ENCODE peak calls at places on chromosomes 12 and 14, in eight cellular contexts. F is AG09309; V is activated CD4-positive, alpha-beta T cell treated with anti-CD3 and anti-CD28 coated beads, Interleukin-2, amount 50 U/mL, for 48 hours; B is NCI-H1092; C is DMS153; J is Kasumi-1; U is ovary; Z is KBM-7. P is an unnamed sample.

GRCh38 chr12:124809391-124809790 is 54.3 kb downstream of the SCARB1 start:
- DNase-seq in F (no peak), V (no peak), B (no peak), C (no peak), J (no peak), U (no peak), Z (no peak), P (no peak)

GRCh38 chr12:105444809-105445102 is 114.3 kb downstream of the C12orf75 start:
- DNase-seq in F (no peak), V (no peak), B (no peak), C (no peak), J (no peak), U (no peak), Z (no peak), P (no peak)

GRCh38 chr12:96048392-96048969 is 13.1 kb upstream of the LTA4H start:
- DNase-seq in F (no peak), V (no peak), B (no peak), C (no peak), J (no peak), U (no peak), Z (no peak), P (no peak)

GRCh38 chr14:86015916-86016315 is 486.0 kb downstream of the FLRT2 start:
- DNase-seq in F (no peak), V (no peak), B (no peak), C (no peak), J (no peak), U (no peak), Z (no peak), P (no peak)

GRCh38 chr12:93252221-93252620 is 125.5 kb upstream of the NUDT4 start:
- DNase-seq in F (no peak), V (no peak), B (no peak), C (no peak), J (no peak), U (no peak), Z (no peak), P (no peak)

GRCh38 chr12:98211914-98212695 is 303.3 kb upstream of the TMPO start:
- DNase-seq in F (no peak), V (no peak), B (no peak), C (no peak), J (no peak), U (no peak), Z (no peak), P (no peak)

GRCh38 chr14:30078827-30079402 is 151.3 kb upstream of the PRKD1 start:
- DNase-seq in F (no peak), V (no peak), B (no peak), C (no peak), J (no peak), U (no peak), Z (no peak), P (no peak)

GRCh38 chr12:106179086-106179485 is 40.3 kb upstream of the NUAK1 start:
- DNase-seq in F (peak), V (no peak), B (peak), C (peak), J (no peak), U (no peak), Z (no peak), P (no peak)

GRCh38 chr12:125247477-125247876 is 182.2 kb downstream of the AACS start:
- DNase-seq in F (no peak), V (no peak), B (no peak), C (no peak), J (no peak), U (no peak), Z (no peak), P (no peak)

GRCh38 chr12:53791735-53792326 is 40.1 kb upstream of the CISTR start:
- DNase-seq in F (no peak), V (peak), B (no peak), C (no peak), J (no peak), U (no peak), Z (peak), P (no peak)

GRCh38 chr12:64186789-64187188 is 35.3 kb downstream of the KICS2 start:
- DNase-seq in F (no peak), V (no peak), B (no peak), C (no peak), J (no peak), U (no peak), Z (no peak), P (no peak)

GRCh38 chr12:81727387-81727786 is 31.8 kb downstream of the PPFIA2 start:
- DNase-seq in F (no peak), V (no peak), B (no peak), C (no peak), J (no peak), U (no peak), Z (no peak), P (no peak)

GRCh38 chr14:30874120-30874998 is at the start of gene COCH:
- DNase-seq in F (no peak), V (peak), B (peak), C (no peak), J (peak), U (peak), Z (peak), P (no peak)

GRCh38 chr12:76883826-76884225 is 5.0 kb upstream of the CSRP2 start:
- DNase-seq in F (no peak), V (no peak), B (no peak), C (no peak), J (no peak), U (no peak), Z (no peak), P (no peak)

GRCh38 chr12:131929530-131930456 is 717 bp downstream of the PUS1 start:
- DNase-seq in F (no peak), V (peak), B (no peak), C (no peak), J (no peak), U (peak), Z (peak), P (no peak)

GRCh38 chr12:22334696-22335290 is at the start of gene ST8SIA1:
- DNase-seq in F (no peak), V (peak), B (no peak), C (no peak), J (peak), U (peak), Z (no peak), P (no peak)

GRCh38 chr14:54814076-54814475 is 88.5 kb downstream of the GCH1 start:
- DNase-seq in F (no peak), V (peak), B (no peak), C (no peak), J (no peak), U (no peak), Z (peak), P (peak)

GRCh38 chr14:75283884-75284563 is 5.4 kb downstream of the FOS start:
- DNase-seq in F (no peak), V (no peak), B (no peak), C (no peak), J (peak), U (no peak), Z (peak), P (no peak)

GRCh38 chr14:80456200-80456599 is 244.9 kb upstream of the DIO2 start:
- DNase-seq in F (peak), V (no peak), B (no peak), C (no peak), J (no peak), U (no peak), Z (no peak), P (no peak)

GRCh38 chr14:71143391-71144290 is 236.4 kb downstream of the PCNX1 start:
- DNase-seq in F (no peak), V (peak), B (no peak), C (no peak), J (peak), U (no peak), Z (no peak), P (no peak)

GRCh38 chr12:52169886-52170285 is 21.9 kb downstream of the KRT80 start:
- DNase-seq in F (no peak), V (no peak), B (no peak), C (no peak), J (no peak), U (no peak), Z (no peak), P (no peak)

GRCh38 chr14:52871606-52872005 is 79.2 kb downstream of the FERMT2 start:
- DNase-seq in F (no peak), V (no peak), B (no peak), C (no peak), J (no peak), U (no peak), Z (no peak), P (no peak)

GRCh38 chr14:48247972-48248371 is 572.6 kb upstream of the MDGA2 start:
- DNase-seq in F (no peak), V (no peak), B (no peak), C (no peak), J (no peak), U (no peak), Z (no peak), P (no peak)

GRCh38 chr12:25254271-25254880 is 3.6 kb upstream of the KRAS start:
- DNase-seq in F (no peak), V (no peak), B (no peak), C (no peak), J (no peak), U (no peak), Z (no peak), P (no peak)

GRCh38 chr14:35687335-35687939 is 121.7 kb downstream of the RALGAPA1 start:
- DNase-seq in F (peak), V (peak), B (peak), C (peak), J (peak), U (no peak), Z (peak), P (peak)

GRCh38 chr12:19431407-19432308 is 7.6 kb upstream of the AEBP2 start:
- DNase-seq in F (peak), V (peak), B (no peak), C (peak), J (no peak), U (no peak), Z (peak), P (no peak)

GRCh38 chr12:117441751-117442150 is 80.3 kb upstream of the NOS1 start:
- DNase-seq in F (peak), V (no peak), B (no peak), C (no peak), J (no peak), U (no peak), Z (no peak), P (no peak)

GRCh38 chr14:102777711-102778615 is 714 bp downstream of the TRAF3 start:
- DNase-seq in F (no peak), V (peak), B (no peak), C (no peak), J (peak), U (peak), Z (peak), P (no peak)

GRCh38 chr12:120692524-120693033 is 5.6 kb downstream of the MLEC start:
- DNase-seq in F (no peak), V (no peak), B (no peak), C (no peak), J (no peak), U (no peak), Z (no peak), P (no peak)

GRCh38 chr12:45612044-45612794 is 117.3 kb upstream of the ARID2 start:
- DNase-seq in F (no peak), V (no peak), B (no peak), C (no peak), J (no peak), U (no peak), Z (no peak), P (no peak)

P was measured in H54.